ENCODE peak calls at places on chromosomes 1 and 21, in four cellular contexts. One of them, this sample, is unnamed. For H3K4me1, the result is how much of the 10 kb centered on the place peaks cover.

GRCh38 chr1:206698990-206699586 is 14.4 kb downstream of the MAPKAPK2 start:
- DNase-seq in PC-9: no peak
- DNase-seq in adrenal gland: no peak
- DNase-seq in psoas muscle: peak
- DNase-seq in this sample: no peak

GRCh38 chr1:229596961-229597699 is 28.8 kb downstream of the TAF5L start:
- DNase-seq in PC-9: no peak
- DNase-seq in adrenal gland: no peak
- DNase-seq in psoas muscle: peak
- DNase-seq in this sample: no peak

GRCh38 chr1:182004601-182005000 is 56.9 kb downstream of the ZNF648 start:
- DNase-seq in PC-9: no peak
- DNase-seq in adrenal gland: no peak
- DNase-seq in psoas muscle: no peak
- DNase-seq in this sample: no peak

GRCh38 chr21:28770867-28771661 is 221.6 kb downstream of the LTN1 start:
- DNase-seq in PC-9: no peak
- DNase-seq in adrenal gland: no peak
- DNase-seq in psoas muscle: no peak
- DNase-seq in this sample: no peak

GRCh38 chr1:116161390-116161789 is 50.2 kb downstream of the MAB21L3 start:
- DNase-seq in PC-9: no peak
- DNase-seq in adrenal gland: no peak
- DNase-seq in psoas muscle: no peak
- DNase-seq in this sample: no peak

GRCh38 chr1:186873687-186874086 is 44.9 kb downstream of the PLA2G4A start:
- DNase-seq in PC-9: no peak
- DNase-seq in adrenal gland: no peak
- DNase-seq in psoas muscle: no peak
- DNase-seq in this sample: no peak

GRCh38 chr1:14598498-14599172 is at the start of gene KAZN:
- DNase-seq in PC-9: no peak
- DNase-seq in adrenal gland: no peak
- DNase-seq in psoas muscle: no peak
- DNase-seq in this sample: no peak

GRCh38 chr1:245247356-245247755 is 92.6 kb downstream of the KIF26B start:
- DNase-seq in PC-9: no peak
- DNase-seq in adrenal gland: no peak
- DNase-seq in psoas muscle: no peak
- DNase-seq in this sample: no peak

GRCh38 chr1:246773213-246773641 is 49.0 kb downstream of the SCCPDH start:
- DNase-seq in PC-9: no peak
- DNase-seq in adrenal gland: no peak
- DNase-seq in psoas muscle: no peak
- DNase-seq in this sample: no peak

GRCh38 chr1:12057940-12058687 is 5.0 kb upstream of the TNFRSF8 start:
- DNase-seq in PC-9: no peak
- DNase-seq in adrenal gland: no peak
- DNase-seq in psoas muscle: no peak
- DNase-seq in this sample: no peak

GRCh38 chr21:31158789-31159581 is 120.7 kb upstream of the KRTAP19-8 start:
- DNase-seq in PC-9: no peak
- DNase-seq in adrenal gland: no peak
- DNase-seq in psoas muscle: no peak
- DNase-seq in this sample: no peak

GRCh38 chr1:17798799-17799382 is 43.8 kb downstream of the ACTL8 start:
- DNase-seq in PC-9: no peak
- DNase-seq in adrenal gland: no peak
- DNase-seq in psoas muscle: no peak
- DNase-seq in this sample: no peak

GRCh38 chr1:7975212-7975865 is 13.8 kb downstream of the PARK7 start:
- DNase-seq in PC-9: peak
- DNase-seq in adrenal gland: peak
- DNase-seq in psoas muscle: peak
- DNase-seq in this sample: peak

GRCh38 chr1:159867322-159868064 is 5.0 kb upstream of the VSIG8 start:
- DNase-seq in PC-9: peak
- DNase-seq in adrenal gland: no peak
- DNase-seq in psoas muscle: no peak
- DNase-seq in this sample: no peak

GRCh38 chr1:163120372-163120771 is 51.2 kb downstream of the RGS4 start:
- DNase-seq in PC-9: no peak
- DNase-seq in adrenal gland: no peak
- DNase-seq in psoas muscle: no peak
- DNase-seq in this sample: no peak

GRCh38 chr1:33367488-33368405 is 46.8 kb upstream of the A3GALT2 start:
- DNase-seq in PC-9: peak
- DNase-seq in adrenal gland: peak
- DNase-seq in psoas muscle: peak
- DNase-seq in this sample: peak

GRCh38 chr1:206011057-206011456 is 7.9 kb upstream of the RAB7B start:
- DNase-seq in PC-9: no peak
- DNase-seq in adrenal gland: no peak
- DNase-seq in psoas muscle: no peak
- DNase-seq in this sample: no peak

GRCh38 chr1:147099192-147099591 is 73.1 kb downstream of the PRKAB2 start:
- DNase-seq in PC-9: no peak
- DNase-seq in adrenal gland: no peak
- DNase-seq in psoas muscle: no peak
- DNase-seq in this sample: no peak

GRCh38 chr1:76070538-76070937 is 4.0 kb upstream of the ST6GALNAC3 start:
- DNase-seq in PC-9: no peak
- DNase-seq in adrenal gland: no peak
- DNase-seq in psoas muscle: no peak
- DNase-seq in this sample: no peak

GRCh38 chr1:62784509-62785365 is 805 bp downstream of the ATG4C start:
- DNase-seq in PC-9: no peak
- DNase-seq in adrenal gland: no peak
- DNase-seq in psoas muscle: no peak
- DNase-seq in this sample: peak

GRCh38 chr1:196910208-196910607 is 22.4 kb downstream of the CFHR4 start:
- DNase-seq in PC-9: no peak
- DNase-seq in adrenal gland: no peak
- DNase-seq in psoas muscle: no peak
- DNase-seq in this sample: no peak

GRCh38 chr21:44532165-44532564 is 7.8 kb downstream of the KRTAP10-1 start:
- DNase-seq in PC-9: no peak
- DNase-seq in adrenal gland: no peak
- DNase-seq in psoas muscle: no peak
- DNase-seq in this sample: no peak

GRCh38 chr1:145983206-145983675 is 13.1 kb downstream of the TXNIP start:
- DNase-seq in PC-9: peak
- DNase-seq in adrenal gland: no peak
- DNase-seq in psoas muscle: peak
- DNase-seq in this sample: peak

GRCh38 chr1:91693542-91693941 is 192.4 kb downstream of the TGFBR3 start:
- DNase-seq in PC-9: no peak
- DNase-seq in adrenal gland: peak
- DNase-seq in psoas muscle: peak
- DNase-seq in this sample: no peak

GRCh38 chr1:155177192-155177917 is 3.7 kb downstream of the TRIM46 start:
- DNase-seq in PC-9: peak
- DNase-seq in adrenal gland: no peak
- DNase-seq in psoas muscle: no peak
- DNase-seq in this sample: no peak

GRCh38 chr21:14358775-14359174 is 24.2 kb downstream of the HSPA13 start:
- DNase-seq in PC-9: no peak
- DNase-seq in adrenal gland: no peak
- DNase-seq in psoas muscle: no peak
- DNase-seq in this sample: no peak

GRCh38 chr1:184366992-184367391 is 19.8 kb upstream of the C1orf21 start:
- DNase-seq in PC-9: no peak
- DNase-seq in adrenal gland: peak
- DNase-seq in psoas muscle: no peak
- DNase-seq in this sample: no peak
- H3K27ac ChIP-seq in PC-9: no peak
- H3K27ac ChIP-seq in adrenal gland: no peak
- H3K27ac ChIP-seq in psoas muscle: peak
- H3K27ac ChIP-seq in this sample: no peak

GRCh38 chr1:207808911-207809555 is 57.2 kb downstream of the CD46 start:
- DNase-seq in PC-9: no peak
- DNase-seq in adrenal gland: no peak
- DNase-seq in psoas muscle: no peak
- DNase-seq in this sample: no peak

GRCh38 chr1:207807395-207808321 is 55.8 kb downstream of the CD46 start:
- DNase-seq in PC-9: no peak
- DNase-seq in adrenal gland: peak
- DNase-seq in psoas muscle: peak
- DNase-seq in this sample: no peak

GRCh38 chr1:207810173-207810572 is 58.3 kb downstream of the CD46 start:
- DNase-seq in PC-9: no peak
- DNase-seq in adrenal gland: no peak
- DNase-seq in psoas muscle: no peak
- DNase-seq in this sample: no peak

GRCh38 chr1:207806531-207807394 is 54.9 kb downstream of the CD46 start:
- DNase-seq in PC-9: no peak
- DNase-seq in adrenal gland: no peak
- DNase-seq in psoas muscle: no peak
- DNase-seq in this sample: no peak

DNA sequence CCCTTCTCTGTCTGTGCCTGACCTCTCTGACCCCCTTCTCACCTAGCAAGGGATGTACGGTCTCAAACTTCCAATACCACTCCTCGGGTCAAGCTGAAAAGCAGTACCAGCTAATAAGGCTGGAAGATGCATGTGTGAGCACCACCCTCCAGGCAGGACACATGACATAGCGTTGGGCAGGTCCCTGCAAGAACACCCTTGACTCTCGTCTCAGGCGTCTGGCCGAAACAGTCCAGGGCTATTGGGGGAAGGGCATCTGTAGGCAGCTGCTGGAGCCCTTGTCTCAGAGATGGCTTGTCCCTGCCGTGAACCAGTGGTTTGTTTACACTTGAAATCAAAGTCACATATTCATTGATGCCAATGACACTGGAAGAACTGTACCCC is 56.5 kb downstream of the CD46 start:
- DNase-seq in PC-9: no peak
- DNase-seq in adrenal gland: no peak
- DNase-seq in psoas muscle: no peak
- DNase-seq in this sample: peak
- H3K4me1 ChIP-seq in PC-9: under half
- H3K4me1 ChIP-seq in adrenal gland: half or more
- H3K4me1 ChIP-seq in psoas muscle: half or more
- H3K4me1 ChIP-seq in this sample: under half

GRCh38 chr21:37451446-37451845 is 84.9 kb downstream of the DYRK1A start:
- DNase-seq in PC-9: no peak
- DNase-seq in adrenal gland: no peak
- DNase-seq in psoas muscle: no peak
- DNase-seq in this sample: no peak
- H3K4me3 ChIP-seq in PC-9: no peak
- H3K4me3 ChIP-seq in adrenal gland: no peak
- H3K4me3 ChIP-seq in psoas muscle: no peak
- H3K4me3 ChIP-seq in this sample: no peak

GRCh38 chr1:32186491-32186890 is 7.0 kb downstream of the TXLNA start:
- DNase-seq in PC-9: no peak
- DNase-seq in adrenal gland: no peak
- DNase-seq in psoas muscle: no peak
- DNase-seq in this sample: no peak
- H3K27ac ChIP-seq in PC-9: peak
- H3K27ac ChIP-seq in adrenal gland: no peak
- H3K27ac ChIP-seq in psoas muscle: no peak
- H3K27ac ChIP-seq in this sample: no peak

GRCh38 chr1:19313961-19314882 is 2.1 kb downstream of the SLC66A1 start:
- DNase-seq in PC-9: no peak
- DNase-seq in adrenal gland: no peak
- DNase-seq in psoas muscle: no peak
- DNase-seq in this sample: no peak
- H3K4me1 ChIP-seq in PC-9: under half
- H3K4me1 ChIP-seq in adrenal gland: under half
- H3K4me1 ChIP-seq in psoas muscle: under half
- H3K4me1 ChIP-seq in this sample: under half

GRCh38 chr1:178653091-178653490 is 72.0 kb upstream of the RALGPS2 start:
- DNase-seq in PC-9: peak
- DNase-seq in adrenal gland: peak
- DNase-seq in psoas muscle: no peak
- DNase-seq in this sample: no peak
- H3K4me3 ChIP-seq in PC-9: no peak
- H3K4me3 ChIP-seq in adrenal gland: no peak
- H3K4me3 ChIP-seq in psoas muscle: no peak
- H3K4me3 ChIP-seq in this sample: no peak